ENCODE peak calls at places on chromosome 16, in four cellular contexts. O is G401; K is naive thymus-derived CD4-positive, alpha-beta T cell; L is progenitor cell of endocrine pancreas. R is an unnamed sample.

GRCh38 chr16:8818499-8819270 is 21.0 kb downstream of the PMM2 start:
- DNase-seq in O (peak), K (no peak), L (no peak), R (no peak)

GRCh38 chr16:88618182-88618955 is 20.0 kb upstream of the IL17C start:
- DNase-seq in O (no peak), K (no peak), L (no peak), R (no peak)

GRCh38 chr16:10827691-10828341 is 9.2 kb upstream of the TVP23A start:
- DNase-seq in O (peak), K (no peak), L (no peak), R (no peak)

GRCh38 chr16:66476328-66477027 is 49.4 kb downstream of the BEAN1 start:
- DNase-seq in O (no peak), K (no peak), L (no peak), R (no peak)

GRCh38 chr16:89823087-89823823 is 5.0 kb upstream of the SPIRE2 start:
- DNase-seq in O (no peak), K (no peak), L (no peak), R (no peak)

GRCh38 chr16:23739516-23739915 is 15.3 kb upstream of the CHP2 start:
- DNase-seq in O (no peak), K (no peak), L (no peak), R (no peak)

GRCh38 chr16:86794216-86794864 is 216.0 kb downstream of the FOXL1 start:
- DNase-seq in O (no peak), K (no peak), L (no peak), R (no peak)

GRCh38 chr16:30609002-30609927 is 924 bp downstream of the ZNF689 start:
- DNase-seq in O (peak), K (no peak), L (peak), R (peak)

GRCh38 chr16:88743693-88744519 is 37.6 kb downstream of the CTU2 start:
- DNase-seq in O (peak), K (peak), L (peak), R (peak)

GRCh38 chr16:85302018-85302847 is 190.0 kb upstream of the CIBAR2 start:
- DNase-seq in O (no peak), K (no peak), L (no peak), R (no peak)

GRCh38 chr16:69741951-69742904 is 12.5 kb downstream of the NOB1 start:
- DNase-seq in O (peak), K (no peak), L (no peak), R (no peak)

GRCh38 chr16:54171855-54172537 is 114.6 kb downstream of the IRX3 start:
- DNase-seq in O (no peak), K (no peak), L (no peak), R (no peak)

GRCh38 chr16:23145186-23145585 is 4.1 kb downstream of the USP31 start:
- DNase-seq in O (peak), K (no peak), L (no peak), R (no peak)

GRCh38 chr16:27127293-27127692 is 60.6 kb downstream of the C16orf82 start:
- DNase-seq in O (no peak), K (no peak), L (no peak), R (no peak)

GRCh38 chr16:24130494-24131085 is 125.5 kb upstream of the CACNG3 start:
- DNase-seq in O (no peak), K (no peak), L (no peak), R (no peak)

GRCh38 chr16:75130150-75130771 is 13.7 kb upstream of the LDHD start:
- DNase-seq in O (peak), K (no peak), L (no peak), R (no peak)

GRCh38 chr16:77805403-77805802 is 17.0 kb downstream of the VAT1L start:
- DNase-seq in O (peak), K (no peak), L (no peak), R (no peak)

GRCh38 chr16:68234188-68235104 is 1.5 kb downstream of the ESRP2 start:
- DNase-seq in O (no peak), K (no peak), L (peak), R (no peak)

GRCh38 chr16:58021661-58022551 is 3.6 kb upstream of the MMP15 start:
- DNase-seq in O (no peak), K (no peak), L (no peak), R (no peak)

GRCh38 chr16:10957771-10958486 is 13.6 kb downstream of the CLEC16A start:
- DNase-seq in O (no peak), K (no peak), L (no peak), R (no peak)

GRCh38 chr16:56560447-56560846 is 4.4 kb upstream of the MT4 start:
- DNase-seq in O (no peak), K (no peak), L (no peak), R (no peak)

GRCh38 chr16:88088161-88088581 is 136.9 kb downstream of the BANP start:
- DNase-seq in O (no peak), K (no peak), L (no peak), R (no peak)

GRCh38 chr16:29911676-29912010 is 11.4 kb downstream of the ASPHD1 start:
- DNase-seq in O (no peak), K (no peak), L (no peak), R (no peak)

GRCh38 chr16:85129846-85130706 is 17.8 kb upstream of the CIBAR2 start:
- DNase-seq in O (peak), K (no peak), L (no peak), R (no peak)

GRCh38 chr16:26709175-26709574 is 357.6 kb upstream of the C16orf82 start:
- DNase-seq in O (no peak), K (no peak), L (no peak), R (no peak)

GRCh38 chr16:8859913-8860881 is 8.6 kb downstream of the CARHSP1 start:
- DNase-seq in O (no peak), K (no peak), L (no peak), R (no peak)

GRCh38 chr16:15485175-15485574 is 50.8 kb downstream of the BMERB1 start:
- DNase-seq in O (no peak), K (no peak), L (no peak), R (no peak)

GRCh38 chr16:17518441-17518840 is 47.7 kb upstream of the XYLT1 start:
- DNase-seq in O (no peak), K (no peak), L (no peak), R (no peak)

GRCh38 chr16:1787322-1788094 is 4.7 kb downstream of the NUBP2 start:
- DNase-seq in O (no peak), K (no peak), L (no peak), R (peak)